ENCODE peak calls at places on chromosomes 2 and 18, in seven cellular contexts. B is spleen, H is HCT116, W is heart left ventricle, N is choroid plexus epithelial cell, Z is ovary, F is brain microvascular endothelial cell. S is an unnamed sample.
A peak's percentile ranks its signal among the peaks of the same experiment; 100 is the strongest.

GRCh38 chr2:57497489-57498096 is 549.0 kb upstream of the VRK2 start:
- DNase-seq in B (no peak), H (peak; percentile 41), W (peak; percentile 22), N (peak; percentile 75), Z (no peak), F (peak; percentile 63), S (no peak)

GRCh38 chr18:59919026-59919425 is 19.2 kb downstream of the PMAIP1 start:
- DNase-seq in B (no peak), H (no peak), W (no peak), N (no peak), Z (no peak), F (no peak), S (no peak)

GRCh38 chr2:12089001-12089400 is 342.6 kb downstream of the LPIN1 start:
- DNase-seq in B (no peak), H (no peak), W (no peak), N (no peak), Z (no peak), F (no peak), S (no peak)

GRCh38 chr2:219475697-219476604 is 22.7 kb upstream of the GMPPA start:
- DNase-seq in B (no peak), H (no peak), W (peak; percentile 79), N (peak; percentile 61), Z (peak; percentile 81), F (peak; percentile 51), S (peak; percentile 39)

GRCh38 chr18:62370386-62370785 is 45.3 kb downstream of the TNFRSF11A start:
- DNase-seq in B (no peak), H (no peak), W (no peak), N (no peak), Z (no peak), F (no peak), S (no peak)

GRCh38 chr2:62036229-62036628 is 130.8 kb downstream of the COMMD1 start:
- DNase-seq in B (no peak), H (no peak), W (no peak), N (no peak), Z (no peak), F (no peak), S (no peak)

GRCh38 chr2:11234309-11234708 is 79.0 kb downstream of the SLC66A3 start:
- DNase-seq in B (no peak), H (no peak), W (no peak), N (peak; percentile 45), Z (no peak), F (no peak), S (no peak)

GRCh38 chr2:3267549-3267867 is 110.1 kb downstream of the EIPR1 start:
- DNase-seq in B (peak; percentile 51), H (no peak), W (no peak), N (no peak), Z (no peak), F (no peak), S (no peak)

GRCh38 chr18:2223859-2224258 is 347.4 kb downstream of the METTL4 start:
- DNase-seq in B (no peak), H (peak; percentile 15), W (no peak), N (peak; percentile 76), Z (no peak), F (peak; percentile 28), S (no peak)

GRCh38 chr2:216691210-216691741 is 4.1 kb downstream of the IGFBP5 start:
- DNase-seq in B (no peak), H (no peak), W (peak; percentile 94), N (peak; percentile 90), Z (peak; percentile 92), F (peak; percentile 79), S (peak; percentile 74)

GRCh38 chr2:143885461-143885860 is 634.5 kb downstream of the ZEB2 start:
- DNase-seq in B (no peak), H (no peak), W (no peak), N (no peak), Z (no peak), F (no peak), S (no peak)

GRCh38 chr2:98935777-98936132 is 270 bp downstream of the CRACDL start:
- DNase-seq in B (no peak), H (no peak), W (no peak), N (no peak), Z (no peak), F (no peak), S (no peak)

GRCh38 chr2:287471-287885 is 413 bp downstream of the ALKAL2 start:
- DNase-seq in B (no peak), H (no peak), W (no peak), N (peak; percentile 61), Z (peak; percentile 49), F (no peak), S (no peak)

GRCh38 chr2:139685590-139685989 is 905.4 kb upstream of the NXPH2 start:
- DNase-seq in B (no peak), H (no peak), W (no peak), N (no peak), Z (no peak), F (no peak), S (no peak)

GRCh38 chr2:12774381-12774780 is 57.6 kb downstream of the TRIB2 start:
- DNase-seq in B (no peak), H (no peak), W (no peak), N (no peak), Z (no peak), F (no peak), S (no peak)

GRCh38 chr2:119494163-119494790 is 30.0 kb downstream of the SCTR start:
- DNase-seq in B (no peak), H (no peak), W (no peak), N (no peak), Z (no peak), F (no peak), S (no peak)

GRCh38 chr2:83069724-83070123 is 1389.4 kb downstream of the SUCLG1 start:
- DNase-seq in B (no peak), H (no peak), W (no peak), N (peak; percentile 88), Z (no peak), F (peak; percentile 77), S (no peak)

GRCh38 chr18:76449110-76449453 is 46.0 kb downstream of the ZNF516 start:
- DNase-seq in B (peak; percentile 70), H (no peak), W (no peak), N (no peak), Z (no peak), F (no peak), S (no peak)

GRCh38 chr2:58842501-58843144 is 601.5 kb upstream of the FANCL start:
- DNase-seq in B (no peak), H (no peak), W (no peak), N (no peak), Z (no peak), F (no peak), S (no peak)

GRCh38 chr2:109313343-109313742 is 184.3 kb downstream of the SH3RF3 start:
- DNase-seq in B (no peak), H (no peak), W (no peak), N (no peak), Z (no peak), F (no peak), S (no peak)

GRCh38 chr2:44731505-44731904 is 210.0 kb upstream of the SIX3 start:
- DNase-seq in B (no peak), H (no peak), W (no peak), N (no peak), Z (no peak), F (no peak), S (no peak)

GRCh38 chr2:220104871-220105351 is 477.5 kb downstream of the SLC4A3 start:
- DNase-seq in B (no peak), H (no peak), W (peak; percentile 44), N (peak; percentile 94), Z (peak; percentile 21), F (peak; percentile 89), S (no peak)

GRCh38 chr2:172556284-172557033 is 569 bp downstream of the PDK1 start:
- DNase-seq in B (peak; percentile 95), H (peak; percentile 31), W (peak; percentile 60), N (peak; percentile 72), Z (peak; percentile 52), F (peak; percentile 31), S (peak; percentile 28)

GRCh38 chr18:52992041-52992440 is 652.0 kb downstream of the DCC start:
- DNase-seq in B (no peak), H (no peak), W (no peak), N (peak; percentile 0), Z (no peak), F (no peak), S (no peak)

GRCh38 chr2:187749804-187750431 is 195.7 kb upstream of the TFPI start:
- DNase-seq in B (no peak), H (no peak), W (no peak), N (no peak), Z (no peak), F (no peak), S (no peak)

GRCh38 chr18:9710037-9710436 is 1.9 kb downstream of the RAB31 start:
- DNase-seq in B (no peak), H (no peak), W (no peak), N (no peak), Z (no peak), F (no peak), S (no peak)
- H3K4me3 ChIP-seq in B (peak overlapping the region; percentile 71), H (no peak overlapping the region), W (no peak overlapping the region), N (peak overlapping the region; percentile 82), Z (peak overlapping the region; percentile 90), F (peak overlapping the region; percentile 86), S (no peak overlapping the region)

GRCh38 chr2:38747007-38747424 is 4.1 kb downstream of the SRSF7 start:
- DNase-seq in B (no peak), H (no peak), W (no peak), N (no peak), Z (no peak), F (no peak), S (no peak)

GRCh38 chr2:38747819-38748218 is 3.3 kb downstream of the SRSF7 start:
- DNase-seq in B (no peak), H (no peak), W (no peak), N (no peak), Z (no peak), F (no peak), S (no peak)

GRCh38 chr2:38750011-38750792 is 959 bp downstream of the SRSF7 start:
- DNase-seq in B (peak; percentile 92), H (no peak), W (peak; percentile 73), N (peak; percentile 42), Z (peak; percentile 65), F (no peak), S (peak; percentile 47)

GRCh38 chr2:38748857-38749804 is 2.0 kb downstream of the SRSF7 start:
- DNase-seq in B (no peak), H (no peak), W (no peak), N (no peak), Z (no peak), F (no peak), S (no peak)

GRCh38 chr2:38748391-38748790 is 2.8 kb downstream of the SRSF7 start:
- DNase-seq in B (no peak), H (no peak), W (no peak), N (no peak), Z (no peak), F (no peak), S (no peak)
- H3K4me3 ChIP-seq in B (no peak overlapping the region), H (no peak overlapping the region), W (no peak overlapping the region), N (no peak overlapping the region), Z (no peak overlapping the region), F (no peak overlapping the region), S (no peak overlapping the region)

DNA sequence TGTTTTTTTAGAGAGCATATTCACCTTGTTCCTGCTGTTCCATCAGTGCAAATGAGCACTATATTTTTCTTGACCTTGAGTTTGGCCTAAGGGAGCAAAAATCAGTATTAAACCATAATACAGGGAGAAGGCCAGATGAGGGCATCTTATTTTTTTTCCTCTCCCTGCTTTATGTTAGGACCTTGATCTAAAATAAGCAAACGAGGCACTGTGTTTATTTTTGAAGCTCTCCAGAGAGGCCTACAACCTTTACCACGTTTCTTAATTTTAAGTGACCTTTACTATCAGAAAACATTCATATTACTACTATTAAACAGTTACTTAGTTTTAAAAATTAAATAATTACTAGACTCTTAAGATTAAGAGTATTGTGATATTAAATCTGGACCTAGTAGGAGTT is 100.8 kb downstream of the TANC1 start:
- DNase-seq in B (no peak), H (no peak), W (no peak), N (no peak), Z (no peak), F (no peak), S (no peak)
- H3K4me3 ChIP-seq in B (no peak overlapping the region), H (no peak overlapping the region), W (no peak overlapping the region), N (no peak overlapping the region), Z (no peak overlapping the region), F (no peak overlapping the region), S (no peak overlapping the region)

GRCh38 chr2:224646242-224646846 is 61.2 kb upstream of the CUL3 start:
- DNase-seq in B (no peak), H (peak; percentile 38), W (no peak), N (peak; percentile 39), Z (no peak), F (peak; percentile 12), S (no peak)
- H3K4me3 ChIP-seq in B (no peak overlapping the region), H (no peak overlapping the region), W (no peak overlapping the region), N (no peak overlapping the region), Z (no peak overlapping the region), F (no peak overlapping the region), S (no peak overlapping the region)